ENCODE peak calls at places on chromosomes 5 and 9, in four cellular contexts. L is fibroblast of lung, H is GM23338, E is PC-3. Y is an unnamed sample.
A peak's percentile ranks its signal among the peaks of the same experiment; 100 is the strongest.

GRCh38 chr9:131046093-131046380 is 37.1 kb downstream of the LAMC3 start:
- DNase-seq in L (no peak), H (no peak), E (peak; percentile 12), Y (peak; percentile 25)

GRCh38 chr5:123351820-123352219 is 71.4 kb downstream of the CEP120 start:
- DNase-seq in L (no peak), H (no peak), E (no peak), Y (no peak)

GRCh38 chr9:100457517-100457916 is 15.4 kb upstream of the TMEFF1 start:
- DNase-seq in L (no peak), H (no peak), E (no peak), Y (no peak)

GRCh38 chr9:23492126-23493002 is 333.7 kb downstream of the ELAVL2 start:
- DNase-seq in L (peak; percentile 27), H (peak; percentile 81), E (peak; percentile 89), Y (peak; percentile 57)

GRCh38 chr9:125932012-125932411 is 184.8 kb downstream of the PBX3 start:
- DNase-seq in L (peak; percentile 99), H (no peak), E (peak; percentile 96), Y (peak; percentile 99)

GRCh38 chr9:136426787-136427186 is 12.9 kb downstream of the INPP5E start:
- DNase-seq in L (peak; percentile 51), H (no peak), E (no peak), Y (peak; percentile 27)

GRCh38 chr5:161167001-161167765 is 315.2 kb upstream of the ATP10B start:
- DNase-seq in L (no peak), H (no peak), E (no peak), Y (no peak)

GRCh38 chr9:129258124-129258822 is 80.2 kb upstream of the IER5L start:
- DNase-seq in L (peak; percentile 87), H (peak; percentile 99), E (peak; percentile 14), Y (peak; percentile 85)

GRCh38 chr5:59351076-59351794 is 542.3 kb downstream of the PDE4D start:
- DNase-seq in L (peak; percentile 36), H (no peak), E (no peak), Y (no peak)

GRCh38 chr5:133675376-133676154 is 63.2 kb upstream of the FSTL4 start:
- DNase-seq in L (no peak), H (peak; percentile 16), E (no peak), Y (no peak)

GRCh38 chr5:69288668-69289067 is 43.9 kb downstream of the CCDC125 start:
- DNase-seq in L (no peak), H (no peak), E (no peak), Y (no peak)

GRCh38 chr5:131974956-131975726 is 29.7 kb upstream of the MEIKIN start:
- DNase-seq in L (no peak), H (peak; percentile 36), E (no peak), Y (no peak)

GRCh38 chr5:43192558-43193170 is 639 bp downstream of the NIM1K start:
- DNase-seq in L (peak; percentile 28), H (no peak), E (peak; percentile 29), Y (peak; percentile 41)

GRCh38 chr5:79750611-79751510 is 61.2 kb downstream of the CMYA5 start:
- DNase-seq in L (no peak), H (no peak), E (no peak), Y (no peak)

GRCh38 chr9:16627967-16628366 is 242.5 kb downstream of the BNC2 start:
- DNase-seq in L (peak; percentile 99), H (no peak), E (no peak), Y (no peak)

GRCh38 chr5:8676731-8677130 is 807.8 kb downstream of the MTRR start:
- DNase-seq in L (no peak), H (no peak), E (peak; percentile 37), Y (no peak)

GRCh38 chr9:120043448-120043847 is 536.5 kb downstream of the CDK5RAP2 start:
- DNase-seq in L (no peak), H (no peak), E (no peak), Y (peak; percentile 11)

GRCh38 chr5:155027993-155028629 is 14.6 kb downstream of the KIF4B start:
- DNase-seq in L (no peak), H (peak; percentile 75), E (peak; percentile 15), Y (peak; percentile 20)

GRCh38 chr5:14174235-14174636 is 31.1 kb downstream of the TRIO start:
- DNase-seq in L (no peak), H (peak; percentile 66), E (no peak), Y (no peak)

GRCh38 chr9:29796291-29796952 is 2223.1 kb upstream of the C9orf72 start:
- DNase-seq in L (no peak), H (no peak), E (no peak), Y (no peak)

GRCh38 chr5:65190328-65191053 is 291.2 kb downstream of the ADAMTS6 start:
- DNase-seq in L (peak; percentile 99), H (no peak), E (peak; percentile 70), Y (peak; percentile 99)

GRCh38 chr9:81874926-81875325 is 53.3 kb upstream of the SPATA31D4 start:
- DNase-seq in L (peak; percentile 91), H (no peak), E (peak; percentile 43), Y (peak; percentile 78)

GRCh38 chr5:105168806-105169205 is 1606.2 kb upstream of the NUDT12 start:
- DNase-seq in L (peak; percentile 1), H (no peak), E (peak; percentile 83), Y (no peak)

GRCh38 chr9:8715792-8716191 is 916.2 kb upstream of the DMAC1 start:
- DNase-seq in L (no peak), H (no peak), E (no peak), Y (no peak)

GRCh38 chr5:14136228-14136627 is 6.9 kb upstream of the TRIO start:
- DNase-seq in L (no peak), H (no peak), E (no peak), Y (no peak)

GRCh38 chr5:175746851-175747250 is 89.0 kb downstream of the HRH2 start:
- DNase-seq in L (no peak), H (peak; percentile 76), E (peak; percentile 25), Y (peak; percentile 28)

GRCh38 chr5:173888473-173889135 is 455 bp downstream of the CPEB4 start:
- DNase-seq in L (no peak), H (peak; percentile 41), E (peak; percentile 40), Y (no peak)

GRCh38 chr9:106757539-106757938 is 105.4 kb upstream of the ZNF462 start:
- DNase-seq in L (no peak), H (no peak), E (no peak), Y (no peak)

GRCh38 chr9:87206064-87206661 is 258.9 kb upstream of the GAS1 start:
- DNase-seq in L (peak; percentile 89), H (no peak), E (peak; percentile 4), Y (peak; percentile 69)

GRCh38 chr5:151223447-151224264 is at the start of gene CCDC69:
- DNase-seq in L (peak; percentile 80), H (peak; percentile 88), E (peak; percentile 77), Y (peak; percentile 58)

GRCh38 chr5:74251106-74252032 is 389.2 kb downstream of the ENC1 start:
- DNase-seq in L (peak; percentile 99), H (peak; percentile 29), E (peak; percentile 91), Y (peak; percentile 98)

GRCh38 chr5:133193794-133194193 is 142.0 kb downstream of the HSPA4 start:
- DNase-seq in L (no peak), H (peak; percentile 39), E (no peak), Y (no peak)

GRCh38 chr5:65828022-65828421 is 98.4 kb upstream of the ERBIN start:
- DNase-seq in L (no peak), H (no peak), E (no peak), Y (no peak)

GRCh38 chr5:22663124-22663523 is 190.0 kb downstream of the CDH12 start:
- DNase-seq in L (no peak), H (no peak), E (no peak), Y (no peak)

GRCh38 chr9:27770541-27770940 is 197.3 kb upstream of the C9orf72 start:
- DNase-seq in L (no peak), H (no peak), E (no peak), Y (no peak)

DNA sequence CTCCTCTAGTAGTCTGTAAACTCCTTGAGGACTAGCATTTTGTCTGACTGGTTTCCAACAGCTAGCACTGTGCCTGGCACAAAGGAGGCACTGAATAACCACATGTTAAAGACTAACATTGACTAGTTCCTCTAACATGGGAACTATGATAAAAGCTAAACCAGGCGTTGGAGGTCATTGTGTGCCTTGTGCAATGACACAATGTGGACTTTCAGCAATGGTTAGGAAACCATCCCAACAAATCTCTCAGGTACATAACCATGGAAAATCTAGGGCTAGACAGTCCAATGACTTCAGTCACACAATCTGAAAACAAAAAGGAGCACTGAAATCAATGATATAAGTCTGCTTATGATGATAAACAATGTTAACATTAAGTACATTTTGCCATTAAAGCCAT is 200.6 kb downstream of the DCP2 start:
- DNase-seq in L (no peak), H (no peak), E (no peak), Y (no peak)
- H3K79me2 ChIP-seq in L (no peaks in the 10 kb centered on the region), H (no peaks in the 10 kb centered on the region), E (no peaks in the 10 kb centered on the region), Y (peaks cover 41% of the 10 kb centered on the region)

GRCh38 chr9:110133059-110133458 is 74.9 kb downstream of the C9orf152 start:
- DNase-seq in L (no peak), H (no peak), E (peak; percentile 6), Y (no peak)
- H3K4me2 ChIP-seq in L (no peak overlapping the region), H (no peak overlapping the region), E (peak overlapping the region; percentile 56), Y (peak overlapping the region; percentile 50)

DNA sequence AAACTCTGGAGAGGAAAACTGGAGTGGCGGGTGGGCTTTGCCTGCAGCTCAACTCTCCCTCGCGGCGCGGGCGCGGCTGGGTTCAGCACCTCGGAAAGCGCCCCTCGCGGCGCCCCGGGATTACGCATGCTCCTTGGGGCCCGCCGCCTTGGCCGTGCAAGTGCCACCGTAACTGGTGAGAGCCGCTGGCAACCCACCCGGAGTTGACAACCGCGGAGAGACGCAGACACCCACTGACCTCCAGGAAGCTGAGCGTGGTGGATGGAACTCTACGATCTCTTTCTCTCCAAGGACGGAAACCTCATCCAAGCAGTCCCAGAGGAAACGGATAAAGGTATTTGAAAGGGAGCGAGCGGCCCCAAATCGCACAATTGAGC is 194 bp upstream of the RXFP3 start:
- DNase-seq in L (peak; percentile 69), H (peak; percentile 89), E (peak; percentile 46), Y (peak; percentile 57)
- H3K79me2 ChIP-seq in L (no peaks in the 10 kb centered on the region), H (no peaks in the 10 kb centered on the region), E (no peaks in the 10 kb centered on the region), Y (no peaks in the 10 kb centered on the region)

DNA sequence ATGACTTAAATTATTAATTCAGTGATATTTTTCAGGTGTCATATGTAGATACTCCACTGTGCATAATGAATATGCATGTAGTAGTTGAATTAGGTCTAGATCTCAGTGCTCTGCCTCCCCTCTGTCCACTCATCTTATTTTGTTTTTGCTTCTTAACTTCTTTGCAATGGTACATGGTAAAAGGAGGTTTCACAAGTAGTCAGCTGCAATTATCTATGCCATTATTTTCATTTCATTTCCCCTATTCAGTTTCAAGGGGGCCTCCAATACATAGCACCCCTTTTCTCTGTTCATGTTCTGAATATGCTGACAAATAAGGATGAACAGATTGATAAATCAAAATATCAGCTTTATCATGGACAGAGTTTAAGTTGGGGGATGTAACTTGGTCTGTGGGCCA is 511.6 kb upstream of the ZNF608 start:
- DNase-seq in L (no peak), H (no peak), E (no peak), Y (no peak)
- H3K4me2 ChIP-seq in L (no peak overlapping the region), H (peak overlapping the region; percentile 23), E (no peak overlapping the region), Y (no peak overlapping the region)

GRCh38 chr9:38032266-38032830 is 36.7 kb downstream of the SHB start:
- DNase-seq in L (no peak), H (no peak), E (peak; percentile 79), Y (no peak)
- H3K79me2 ChIP-seq in L (peaks cover 96% of the 10 kb centered on the region), H (peaks cover 30% of the 10 kb centered on the region), E (peaks cover 100% of the 10 kb centered on the region), Y (peaks cover 92% of the 10 kb centered on the region)

GRCh38 chr9:104984541-104984940 is 56.6 kb upstream of the ABCA1 start:
- DNase-seq in L (no peak), H (no peak), E (no peak), Y (no peak)

GRCh38 chr9:104986096-104986495 is 58.1 kb upstream of the ABCA1 start:
- DNase-seq in L (no peak), H (no peak), E (no peak), Y (no peak)

GRCh38 chr9:104983491-104983890 is 55.5 kb upstream of the ABCA1 start:
- DNase-seq in L (no peak), H (no peak), E (no peak), Y (no peak)

GRCh38 chr9:104984121-104984520 is 56.2 kb upstream of the ABCA1 start:
- DNase-seq in L (no peak), H (no peak), E (no peak), Y (no peak)

GRCh38 chr9:104984994-104985393 is 57.0 kb upstream of the ABCA1 start:
- DNase-seq in L (no peak), H (no peak), E (no peak), Y (no peak)
- H3K4me2 ChIP-seq in L (no peak overlapping the region), H (no peak overlapping the region), E (no peak overlapping the region), Y (no peak overlapping the region)